ENCODE peak calls at places on chromosomes 13 and 19, in five cellular contexts. C, M, G, E and S are unnamed samples. For H3K4me1, the result is how much of the 10 kb centered on the place peaks cover.

GRCh38 chr13:54980651-54981050 is 1952.0 kb downstream of the OLFM4 start:
- DNase-seq in C (peak), M (no peak), G (no peak), E (no peak), S (no peak)

GRCh38 chr19:5828661-5829566 is 10.6 kb downstream of the FUT6 start:
- DNase-seq in C (no peak), M (no peak), G (no peak), E (no peak), S (no peak)

GRCh38 chr13:64255988-64256387 is 2840.3 kb upstream of the PCDH20 start:
- DNase-seq in C (no peak), M (no peak), G (no peak), E (no peak), S (no peak)

GRCh38 chr19:13027557-13027956 is 32.3 kb downstream of the NFIX start:
- DNase-seq in C (no peak), M (no peak), G (no peak), E (no peak), S (no peak)

GRCh38 chr19:36420961-36421748 is 2.7 kb upstream of the ZFP82 start:
- DNase-seq in C (no peak), M (peak), G (peak), E (peak), S (peak)

GRCh38 chr13:30679483-30680330 is 55.6 kb upstream of the ALOX5AP start:
- DNase-seq in C (no peak), M (peak), G (peak), E (no peak), S (no peak)

GRCh38 chr19:44643605-44644390 is at the start of gene PVR:
- DNase-seq in C (no peak), M (peak), G (peak), E (peak), S (peak)

GRCh38 chr19:640156-640548 is 473 bp downstream of the FGF22 start:
- DNase-seq in C (no peak), M (no peak), G (no peak), E (no peak), S (no peak)

GRCh38 chr13:26050568-26051230 is 1.1 kb downstream of the SHISA2 start:
- DNase-seq in C (no peak), M (no peak), G (no peak), E (no peak), S (no peak)

GRCh38 chr13:50080856-50081105 is 65.5 kb downstream of the KCNRG start:
- DNase-seq in C (no peak), M (no peak), G (peak), E (no peak), S (no peak)

GRCh38 chr13:75345191-75345590 is 136.8 kb downstream of the TBC1D4 start:
- DNase-seq in C (no peak), M (no peak), G (peak), E (no peak), S (no peak)

GRCh38 chr13:61664821-61665705 is 249.4 kb upstream of the PCDH20 start:
- DNase-seq in C (no peak), M (peak), G (no peak), E (no peak), S (no peak)

GRCh38 chr19:771332-771785 is 20.4 kb downstream of the MISP start:
- DNase-seq in C (peak), M (no peak), G (peak), E (no peak), S (no peak)

GRCh38 chr13:43003010-43003409 is 11.0 kb upstream of the EPSTI1 start:
- DNase-seq in C (no peak), M (no peak), G (peak), E (no peak), S (no peak)

GRCh38 chr19:2355168-2356035 is 4.7 kb upstream of the TMPRSS9 start:
- DNase-seq in C (peak), M (no peak), G (no peak), E (no peak), S (no peak)

GRCh38 chr13:109468123-109468522 is 318.3 kb downstream of the IRS2 start:
- DNase-seq in C (no peak), M (no peak), G (no peak), E (no peak), S (no peak)

GRCh38 chr19:5293607-5294089 is 47.0 kb downstream of the PTPRS start:
- DNase-seq in C (no peak), M (no peak), G (peak), E (no peak), S (no peak)

GRCh38 chr13:114119196-114119595 is 13.2 kb downstream of the RASA3 start:
- DNase-seq in C (no peak), M (peak), G (peak), E (no peak), S (no peak)

GRCh38 chr19:33192010-33192409 is 2.1 kb upstream of the LRP3 start:
- DNase-seq in C (no peak), M (peak), G (no peak), E (no peak), S (no peak)

GRCh38 chr13:80361298-80361697 is 20.4 kb upstream of the SPRY2 start:
- DNase-seq in C (no peak), M (no peak), G (no peak), E (no peak), S (no peak)

GRCh38 chr13:73934215-73934623 is 200.0 kb downstream of the KLF12 start:
- DNase-seq in C (no peak), M (no peak), G (peak), E (no peak), S (no peak)

GRCh38 chr13:112450567-112451240 is 74.5 kb downstream of the SPACA7 start:
- DNase-seq in C (no peak), M (no peak), G (no peak), E (no peak), S (no peak)

GRCh38 chr13:28423010-28423409 is 71.9 kb downstream of the FLT1 start:
- DNase-seq in C (peak), M (peak), G (no peak), E (peak), S (no peak)

GRCh38 chr13:29162638-29163037 is 342.5 kb downstream of the MTUS2 start:
- DNase-seq in C (no peak), M (no peak), G (no peak), E (no peak), S (no peak)

GRCh38 chr13:93721483-93721882 is 494.9 kb downstream of the GPC6 start:
- DNase-seq in C (no peak), M (no peak), G (no peak), E (no peak), S (no peak)

GRCh38 chr19:45901432-45901903 is 945 bp downstream of the MYPOP start:
- DNase-seq in C (peak), M (peak), G (peak), E (peak), S (no peak)

GRCh38 chr19:46828484-46828883 is 22.2 kb downstream of the AP2S1 start:
- DNase-seq in C (no peak), M (no peak), G (peak), E (no peak), S (no peak)

GRCh38 chr13:74115138-74115537 is 19.1 kb downstream of the KLF12 start:
- DNase-seq in C (no peak), M (no peak), G (peak), E (no peak), S (no peak)

GRCh38 chr19:7063339-7063738 is 4.9 kb upstream of the MBD3L3 start:
- DNase-seq in C (no peak), M (no peak), G (no peak), E (no peak), S (no peak)

GRCh38 chr19:33514885-33515485 is 6.6 kb downstream of the PEPD start:
- DNase-seq in C (peak), M (peak), G (peak), E (peak), S (no peak)

GRCh38 chr19:33499248-33499647 is 22.3 kb downstream of the PEPD start:
- DNase-seq in C (no peak), M (peak), G (no peak), E (no peak), S (no peak)

GRCh38 chr19:6271721-6272410 is 7.9 kb downstream of the MLLT1 start:
- DNase-seq in C (no peak), M (peak), G (peak), E (peak), S (peak)

GRCh38 chr13:23741879-23742510 is 147.2 kb downstream of the MIPEP start:
- DNase-seq in C (no peak), M (no peak), G (no peak), E (no peak), S (no peak)

GRCh38 chr13:49604570-49604969 is 19.2 kb upstream of the RCBTB1 start:
- DNase-seq in C (no peak), M (no peak), G (no peak), E (no peak), S (no peak)

GRCh38 chr19:1990230-1991017 is 25.1 kb downstream of the BTBD2 start:
- DNase-seq in C (no peak), M (no peak), G (no peak), E (no peak), S (no peak)

GRCh38 chr13:112938680-112939079 is 30.3 kb upstream of the MCF2L start:
- DNase-seq in C (no peak), M (no peak), G (no peak), E (no peak), S (no peak)

DNA sequence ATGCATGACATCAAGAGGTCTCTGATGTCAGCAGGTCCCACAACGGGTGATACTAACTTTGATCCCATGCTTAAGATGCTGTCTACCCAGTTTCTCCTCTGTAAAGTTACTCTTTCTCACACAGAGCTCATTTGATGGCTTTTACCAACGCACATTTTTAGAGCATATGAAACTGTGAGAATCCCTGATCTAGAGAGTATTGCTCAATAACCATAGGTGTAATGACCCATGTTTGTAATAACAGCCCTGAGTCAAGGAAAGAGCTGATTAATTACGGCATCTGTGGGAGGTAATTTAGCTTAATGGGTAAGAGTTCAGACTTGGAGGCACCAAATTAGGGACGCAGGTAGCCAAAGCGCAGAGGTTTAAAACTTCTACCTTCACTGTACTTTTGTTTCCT is 18.0 kb upstream of the IZUMO2 start:
- DNase-seq in C (no peak), M (no peak), G (no peak), E (no peak), S (no peak)
- H3K4me1 ChIP-seq in C (under half), M (under half), G (under half), E (under half), S (under half)

GRCh38 chr13:27135023-27135422 is 36.6 kb downstream of the USP12 start:
- DNase-seq in C (no peak), M (no peak), G (no peak), E (no peak), S (no peak)

GRCh38 chr13:27132538-27132937 is 39.1 kb downstream of the USP12 start:
- DNase-seq in C (no peak), M (no peak), G (no peak), E (no peak), S (no peak)

GRCh38 chr13:27131906-27132305 is 39.7 kb downstream of the USP12 start:
- DNase-seq in C (no peak), M (no peak), G (no peak), E (no peak), S (no peak)

GRCh38 chr13:27131202-27131623 is 40.4 kb downstream of the USP12 start:
- DNase-seq in C (no peak), M (peak), G (peak), E (peak), S (no peak)

DNA sequence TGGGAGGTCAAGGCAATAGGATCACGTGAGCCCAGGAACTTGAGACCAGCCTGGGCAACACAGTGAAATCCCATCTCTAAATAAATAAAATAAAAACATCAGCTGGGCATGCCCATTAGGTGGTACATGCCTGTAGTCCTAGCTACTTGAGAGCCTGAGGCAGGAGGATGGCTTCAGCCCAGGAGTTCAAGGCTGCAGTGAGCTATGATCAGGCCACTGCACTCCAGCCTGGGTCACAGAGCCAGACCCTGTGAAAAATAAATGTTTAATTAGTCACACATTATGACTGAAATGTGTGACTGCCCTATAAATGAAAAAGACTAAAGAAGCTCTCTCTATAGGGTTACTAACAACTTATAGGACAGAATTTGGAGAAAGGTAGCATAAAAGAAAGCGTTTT is 37.7 kb downstream of the USP12 start:
- DNase-seq in C (no peak), M (peak), G (no peak), E (no peak), S (no peak)
- H3K4me1 ChIP-seq in C (under half), M (under half), G (under half), E (under half), S (under half)

GRCh38 chr19:4267101-4267900 is 11.8 kb upstream of the SHD start:
- DNase-seq in C (peak), M (peak), G (peak), E (peak), S (no peak)

GRCh38 chr19:4266253-4267000 is 12.6 kb upstream of the SHD start:
- DNase-seq in C (no peak), M (no peak), G (no peak), E (no peak), S (no peak)

GRCh38 chr19:4272894-4273293 is 6.2 kb upstream of the SHD start:
- DNase-seq in C (no peak), M (no peak), G (no peak), E (no peak), S (no peak)

GRCh38 chr19:4267901-4268815 is 10.9 kb upstream of the SHD start:
- DNase-seq in C (no peak), M (peak), G (no peak), E (peak), S (no peak)

GRCh38 chr19:4268816-4269430 is 10.1 kb upstream of the SHD start:
- DNase-seq in C (no peak), M (no peak), G (no peak), E (no peak), S (no peak)
- H3K4me1 ChIP-seq in C (under half), M (under half), G (under half), E (under half), S (under half)

GRCh38 chr19:54403054-54403453 is 12.2 kb upstream of the TTYH1 start:
- DNase-seq in C (no peak), M (no peak), G (no peak), E (no peak), S (no peak)
- H3K4me1 ChIP-seq in C (under half), M (under half), G (under half), E (under half), S (under half)

GRCh38 chr13:51730927-51731326 is 73.0 kb downstream of the DHRS12 start:
- DNase-seq in C (no peak), M (no peak), G (no peak), E (no peak), S (no peak)
- H3K4me1 ChIP-seq in C (under half), M (under half), G (under half), E (under half), S (under half)

GRCh38 chr13:98482476-98483444 is 94.1 kb downstream of the STK24 start:
- DNase-seq in C (no peak), M (peak), G (peak), E (peak), S (peak)

GRCh38 chr13:98479496-98480003 is 97.4 kb downstream of the STK24 start:
- DNase-seq in C (no peak), M (no peak), G (no peak), E (no peak), S (no peak)

GRCh38 chr13:98481511-98481951 is 95.4 kb downstream of the STK24 start:
- DNase-seq in C (no peak), M (no peak), G (peak), E (no peak), S (no peak)

GRCh38 chr13:98478134-98479129 is 98.5 kb downstream of the STK24 start:
- DNase-seq in C (no peak), M (no peak), G (peak), E (no peak), S (no peak)

GRCh38 chr13:98480915-98481510 is 95.9 kb downstream of the STK24 start:
- DNase-seq in C (no peak), M (no peak), G (peak), E (no peak), S (no peak)
- H3K4me1 ChIP-seq in C (under half), M (under half), G (under half), E (under half), S (under half)

DNA sequence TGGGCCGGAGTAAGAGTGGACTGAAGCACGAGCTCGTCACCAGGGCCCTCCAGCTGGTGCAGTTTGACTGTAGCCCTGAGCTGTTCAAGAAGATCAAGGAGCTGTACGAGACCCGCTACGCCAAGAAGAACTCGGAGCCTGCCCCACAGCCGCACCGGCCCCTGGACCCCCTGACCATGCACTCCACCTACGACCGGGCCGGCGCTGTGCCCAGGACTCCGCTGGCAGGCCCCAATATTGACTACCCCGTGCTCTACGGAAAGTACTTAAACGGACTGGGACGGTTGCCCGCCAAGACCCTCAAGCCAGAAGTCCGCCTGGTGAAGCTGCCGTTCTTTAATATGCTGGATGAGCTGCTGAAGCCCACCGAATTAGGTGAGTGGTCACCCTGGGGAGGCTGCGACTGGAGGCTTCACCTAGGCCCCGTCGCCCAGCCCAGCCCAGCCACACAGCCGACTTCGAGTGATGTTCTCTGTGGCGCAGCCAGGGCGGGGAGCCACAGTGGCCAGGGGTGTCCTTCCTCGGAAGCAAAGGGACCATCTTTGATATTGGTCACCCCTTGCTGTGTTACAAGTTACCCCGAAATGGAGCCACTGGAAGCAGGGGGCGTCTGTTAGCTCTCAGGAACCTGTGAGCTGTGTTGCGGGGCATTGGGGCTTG is 5.6 kb downstream of the PIAS4 start:
- DNase-seq in C (no peak), M (no peak), G (no peak), E (no peak), S (no peak)
- H3K4me1 ChIP-seq in C (under half), M (under half), G (under half), E (under half), S (under half)

GRCh38 chr19:18470787-18471186 is 32.9 kb upstream of the ISYNA1 start:
- DNase-seq in C (no peak), M (no peak), G (no peak), E (no peak), S (no peak)
- H3K4me1 ChIP-seq in C (under half), M (under half), G (under half), E (under half), S (under half)